ENCODE peak calls at places on chromosomes 6 and 20, in four cellular contexts. One of them, this sample, is unnamed.

GRCh38 chr6:29964904-29965872 is 22.9 kb downstream of the HLA-A start:
- DNase-seq in MG63: peak
- DNase-seq in amygdala: peak
- DNase-seq in NCI-H2171 treated with DMSO at 0.1 percent for 48 hours: peak
- DNase-seq in this sample: peak

GRCh38 chr6:25649611-25650010 is 2.4 kb upstream of the SCGN start:
- DNase-seq in amygdala: no peak
- DNase-seq in MG63: no peak
- DNase-seq in NCI-H2171 treated with DMSO at 0.1 percent for 48 hours: no peak
- DNase-seq in this sample: no peak

GRCh38 chr6:3022765-3023662 is 23.3 kb downstream of the NQO2 start:
- DNase-seq in NCI-H2171 treated with DMSO at 0.1 percent for 48 hours: peak
- DNase-seq in MG63: no peak
- DNase-seq in amygdala: no peak
- DNase-seq in this sample: no peak

GRCh38 chr20:51529027-51529749 is 13.3 kb downstream of the NFATC2 start:
- DNase-seq in MG63: no peak
- DNase-seq in NCI-H2171 treated with DMSO at 0.1 percent for 48 hours: no peak
- DNase-seq in amygdala: no peak
- DNase-seq in this sample: no peak

GRCh38 chr20:40848530-40848929 is 159.5 kb upstream of the MAFB start:
- DNase-seq in NCI-H2171 treated with DMSO at 0.1 percent for 48 hours: no peak
- DNase-seq in amygdala: no peak
- DNase-seq in MG63: no peak
- DNase-seq in this sample: no peak

GRCh38 chr6:21587925-21588811 is 5.4 kb upstream of the SOX4 start:
- DNase-seq in MG63: peak
- DNase-seq in NCI-H2171 treated with DMSO at 0.1 percent for 48 hours: peak
- DNase-seq in amygdala: peak
- DNase-seq in this sample: peak

GRCh38 chr20:36092424-36093024 is 62.0 kb upstream of the EPB41L1 start:
- DNase-seq in amygdala: peak
- DNase-seq in MG63: peak
- DNase-seq in NCI-H2171 treated with DMSO at 0.1 percent for 48 hours: no peak
- DNase-seq in this sample: no peak

GRCh38 chr6:142361765-142362540 is 60.1 kb downstream of the ADGRG6 start:
- DNase-seq in NCI-H2171 treated with DMSO at 0.1 percent for 48 hours: no peak
- DNase-seq in amygdala: no peak
- DNase-seq in MG63: no peak
- DNase-seq in this sample: no peak

GRCh38 chr6:150229775-150230561 is 87.1 kb downstream of the PPP1R14C start:
- DNase-seq in MG63: peak
- DNase-seq in NCI-H2171 treated with DMSO at 0.1 percent for 48 hours: peak
- DNase-seq in amygdala: no peak
- DNase-seq in this sample: no peak